ENCODE peak calls at places on chromosomes 6 and 20, in nine cellular contexts. N is tibial nerve, E is cardiac muscle cell, G is prostate gland, Q is K562, I is OCI-LY7, W is heart left ventricle, V is lower lobe of right lung, C is lung. T is an unnamed sample. For H3K4me1, the result is how much of the 10 kb centered on the place peaks cover.

GRCh38 chr20:32004963-32005362 is 5.3 kb upstream of the CCM2L start:
- DNase-seq in I (no peak), E (no peak), V (no peak), Q (peak), W (no peak), N (no peak), C (no peak), G (no peak), T (no peak)

GRCh38 chr6:130421567-130421966 is 55.8 kb downstream of the TMEM200A start:
- DNase-seq in W (no peak), G (no peak), E (no peak), N (no peak), Q (no peak), C (no peak), V (no peak), I (no peak), T (no peak)

GRCh38 chr6:31272431-31272830 is 539 bp upstream of the HLA-C start:
- DNase-seq in I (peak), E (peak), C (no peak), V (no peak), W (no peak), Q (no peak), N (no peak), G (no peak), T (no peak)

GRCh38 chr20:15220778-15221565 is 883.6 kb upstream of the FLRT3 start:
- DNase-seq in W (no peak), E (no peak), N (no peak), G (peak), I (no peak), C (no peak), V (no peak), Q (no peak), T (no peak)

GRCh38 chr6:167703347-167703746 is 123.4 kb upstream of the AFDN start:
- DNase-seq in E (no peak), N (no peak), C (no peak), Q (no peak), V (no peak), G (no peak), I (no peak), W (no peak), T (no peak)

GRCh38 chr20:50446351-50447101 is 63.7 kb upstream of the PTPN1 start:
- DNase-seq in Q (no peak), W (no peak), I (no peak), C (no peak), E (no peak), N (no peak), V (no peak), G (no peak), T (no peak)

GRCh38 chr6:18507561-18507960 is 120.4 kb downstream of the RNF144B start:
- DNase-seq in N (no peak), E (no peak), C (no peak), I (no peak), V (no peak), G (no peak), Q (no peak), W (no peak), T (no peak)

GRCh38 chr6:125906158-125906998 is 50.2 kb upstream of the HINT3 start:
- DNase-seq in C (peak), E (peak), I (peak), V (peak), Q (peak), N (peak), W (no peak), G (no peak), T (peak)

GRCh38 chr6:26243742-26244141 is 121.3 kb upstream of the BTN3A2 start:
- DNase-seq in I (no peak), C (no peak), W (no peak), G (no peak), Q (no peak), E (no peak), V (no peak), N (no peak), T (no peak)

GRCh38 chr20:51120438-51120837 is 97.5 kb upstream of the KCNG1 start:
- DNase-seq in W (no peak), N (no peak), V (no peak), I (no peak), Q (no peak), C (no peak), E (no peak), G (no peak), T (no peak)

GRCh38 chr6:78629154-78629721 is 238.1 kb upstream of the IRAK1BP1 start:
- DNase-seq in N (no peak), C (no peak), W (no peak), V (no peak), G (peak), Q (no peak), E (no peak), I (no peak), T (no peak)

GRCh38 chr6:10369896-10370295 is 45.0 kb downstream of the TFAP2A start:
- DNase-seq in W (no peak), Q (no peak), I (no peak), C (no peak), E (no peak), N (no peak), V (no peak), G (no peak), T (peak)

GRCh38 chr6:33768644-33769120 is 20.2 kb downstream of the LEMD2 start:
- DNase-seq in E (peak), W (peak), G (peak), I (peak), C (peak), V (peak), N (peak), Q (peak), T (no peak)

GRCh38 chr6:130132286-130132701 is 90.5 kb downstream of the SAMD3 start:
- DNase-seq in E (no peak), W (no peak), C (no peak), N (no peak), V (no peak), Q (no peak), G (no peak), I (no peak), T (no peak)

GRCh38 chr6:13733178-13733851 is 21.7 kb upstream of the RANBP9 start:
- DNase-seq in Q (peak), I (no peak), C (peak), G (peak), N (peak), W (peak), V (peak), E (no peak), T (no peak)

GRCh38 chr6:62246087-62246486 is 39.9 kb downstream of the KHDRBS2 start:
- DNase-seq in I (no peak), C (no peak), W (no peak), E (no peak), G (no peak), Q (no peak), N (no peak), V (no peak), T (no peak)

GRCh38 chr20:33871362-33871761 is 60.2 kb downstream of the CHMP4B start:
- DNase-seq in C (no peak), E (no peak), Q (no peak), N (no peak), W (no peak), V (no peak), I (no peak), G (peak), T (no peak)

GRCh38 chr6:88708197-88708744 is 255.1 kb downstream of the RNGTT start:
- DNase-seq in G (no peak), C (no peak), W (no peak), V (no peak), E (no peak), N (no peak), Q (peak), I (no peak), T (no peak)

GRCh38 chr6:108120311-108120710 is 45.5 kb upstream of the NR2E1 start:
- DNase-seq in G (no peak), E (no peak), I (no peak), C (no peak), Q (no peak), N (no peak), V (no peak), W (no peak), T (no peak)

GRCh38 chr6:17099401-17100059 is 2.3 kb upstream of the STMND1 start:
- DNase-seq in N (no peak), V (no peak), I (no peak), Q (no peak), W (no peak), C (no peak), G (no peak), E (no peak), T (no peak)

GRCh38 chr6:131519670-131520436 is 53.2 kb upstream of the ARG1 start:
- DNase-seq in I (peak), N (peak), V (no peak), E (peak), G (peak), C (no peak), W (no peak), Q (peak), T (no peak)

GRCh38 chr6:137001287-137001976 is 43.3 kb downstream of the IL20RA start:
- DNase-seq in I (no peak), G (no peak), N (no peak), V (no peak), W (no peak), C (no peak), E (no peak), Q (no peak), T (no peak)

GRCh38 chr20:4613184-4613583 is 108.5 kb upstream of the PRND start:
- DNase-seq in V (no peak), Q (no peak), C (no peak), G (no peak), W (no peak), I (no peak), E (peak), N (no peak), T (no peak)

GRCh38 chr6:33505544-33506330 is 51.4 kb downstream of the ZBTB9 start:
- DNase-seq in G (no peak), E (no peak), V (no peak), W (no peak), C (no peak), Q (no peak), N (no peak), I (no peak), T (no peak)

GRCh38 chr6:132198896-132199295 is 202.4 kb downstream of the MOXD1 start:
- DNase-seq in W (no peak), I (no peak), G (no peak), N (no peak), C (no peak), E (no peak), Q (no peak), V (no peak), T (no peak)

GRCh38 chr20:62980380-62980960 is 26.3 kb downstream of the BHLHE23 start:
- DNase-seq in Q (no peak), E (no peak), W (no peak), C (no peak), V (no peak), I (no peak), G (no peak), N (no peak), T (no peak)

GRCh38 chr20:13552061-13552460 is 86.7 kb downstream of the TASP1 start:
- DNase-seq in W (no peak), G (no peak), E (no peak), Q (no peak), C (no peak), I (no peak), N (no peak), V (no peak), T (no peak)

GRCh38 chr20:4230185-4230584 is 214.8 kb upstream of the RNF24 start:
- DNase-seq in C (no peak), Q (no peak), W (no peak), V (no peak), E (no peak), I (no peak), G (no peak), N (no peak), T (no peak)

GRCh38 chr6:3162565-3163247 is 5.4 kb upstream of the TUBB2A start:
- DNase-seq in G (peak), W (peak), N (no peak), E (peak), C (peak), Q (peak), I (peak), V (peak), T (no peak)

GRCh38 chr6:147869869-147870268 is 361.4 kb downstream of the SAMD5 start:
- DNase-seq in G (no peak), I (no peak), N (no peak), Q (no peak), E (no peak), W (no peak), C (no peak), V (no peak), T (no peak)
- H3K4me1 ChIP-seq in G (under half), I (under half), N (under half), Q (under half), E (under half), W (under half), C (under half), V (under half), T (under half)

DNA sequence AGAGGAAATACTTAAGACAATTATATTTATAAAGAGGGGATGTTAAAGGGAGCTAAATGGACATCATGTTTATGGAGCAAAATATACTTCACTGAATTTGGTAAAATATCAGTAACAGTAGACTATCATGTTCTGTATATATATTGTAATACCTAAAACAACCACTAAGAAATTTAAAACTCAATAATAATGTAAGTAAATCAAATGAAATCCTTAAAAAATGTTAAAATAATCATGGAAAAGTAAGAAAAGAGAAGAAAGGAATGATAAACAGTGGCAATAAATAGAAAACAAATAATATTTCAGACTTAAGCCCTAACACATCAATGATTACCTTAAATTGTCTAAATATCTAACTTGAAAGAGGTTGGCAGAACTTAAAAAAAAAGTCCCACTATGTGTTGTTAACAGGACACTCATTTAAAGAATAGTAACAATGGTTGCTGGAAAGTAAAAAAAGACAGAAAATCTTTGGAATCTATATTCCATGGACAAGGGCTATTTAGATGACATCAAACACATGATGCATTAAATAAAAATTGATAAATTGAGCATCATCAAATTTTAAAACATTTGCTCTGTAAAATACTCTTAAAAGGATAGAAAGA is 842.2 kb upstream of the MAP3K7 start:
- DNase-seq in W (no peak), V (no peak), G (no peak), E (no peak), N (no peak), Q (no peak), I (no peak), C (no peak), T (no peak)
- TF ChIP-seq CTCF in W (no peak), V (no peak), G (no peak), E (no peak), N (no peak), Q (no peak), I (peak), C (no peak), T (no peak)

DNA sequence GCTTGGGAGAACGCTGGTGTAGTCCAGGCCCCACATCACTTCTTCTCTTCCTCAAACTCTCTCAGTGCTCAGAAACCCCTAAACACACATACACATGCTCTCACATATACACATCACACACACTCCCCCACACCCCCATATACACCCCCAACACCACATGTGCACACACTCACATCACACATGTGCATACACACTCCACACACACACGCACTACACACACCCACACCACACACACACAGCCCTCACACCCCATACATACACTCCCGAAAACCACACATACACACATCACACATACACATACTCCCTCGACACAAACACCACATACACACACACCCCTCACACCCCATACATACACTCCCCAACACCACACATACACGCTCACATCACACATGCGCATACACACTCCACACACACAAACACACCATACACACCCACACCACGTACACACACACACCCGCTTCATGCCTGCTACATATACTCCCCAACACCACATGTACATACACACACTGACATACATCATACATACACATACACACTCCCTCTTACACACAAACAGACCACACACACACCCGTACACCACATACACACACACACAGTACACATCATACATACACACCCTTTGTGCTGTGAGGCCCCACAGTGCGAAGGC is 110.3 kb upstream of the TMEM170B start:
- DNase-seq in E (no peak), W (no peak), I (no peak), Q (no peak), C (no peak), G (no peak), N (no peak), V (no peak), T (no peak)
- H3K4me1 ChIP-seq in E (under half), W (under half), I (under half), Q (under half), C (under half), G (under half), N (under half), V (half or more), T (under half)

GRCh38 chr6:112429226-112429625 is 82.1 kb downstream of the RFPL4B start:
- DNase-seq in C (no peak), Q (no peak), W (no peak), E (peak), N (no peak), I (no peak), V (no peak), G (no peak), T (no peak)
- TF ChIP-seq CTCF in C (no peak), Q (no peak), W (peak), E (no peak), N (no peak), I (no peak), V (no peak), G (no peak), T (peak)

GRCh38 chr20:17675519-17676377 is 6.3 kb downstream of the RRBP1 start:
- DNase-seq in E (no peak), N (no peak), I (no peak), Q (no peak), G (no peak), C (no peak), W (no peak), V (no peak), T (no peak)
- H3K4me1 ChIP-seq in E (under half), N (under half), I (under half), Q (under half), G (under half), C (under half), W (half or more), V (half or more), T (under half)